ENCODE peak calls at places on chromosomes 4 and X, in five cellular contexts. N, G, S, Q and V are unnamed samples.

GRCh38 chr4:31518796-31519250 is 798.7 kb downstream of the PCDH7 start:
- DNase-seq in N (peak), G (no peak), S (no peak), Q (no peak), V (peak)

GRCh38 chr4:94419956-94420355 is 31.8 kb upstream of the PDLIM5 start:
- DNase-seq in N (peak), G (no peak), S (peak), Q (no peak), V (peak)

GRCh38 chr4:74174941-74175340 is 17.0 kb downstream of the MTHFD2L start:
- DNase-seq in N (no peak), G (no peak), S (no peak), Q (no peak), V (no peak)

GRCh38 chrX:42290608-42291007 is 367.3 kb upstream of the CASK start:
- DNase-seq in N (peak), G (no peak), S (no peak), Q (no peak), V (peak)

GRCh38 chrX:19906293-19906692 is 18.9 kb upstream of the SH3KBP1 start:
- DNase-seq in N (no peak), G (no peak), S (no peak), Q (no peak), V (no peak)

GRCh38 chr4:6472387-6473263 is at the start of gene PPP2R2C:
- DNase-seq in N (no peak), G (no peak), S (no peak), Q (peak), V (no peak)

GRCh38 chr4:2937146-2937857 is 25.9 kb downstream of the NOP14 start:
- DNase-seq in N (no peak), G (peak), S (no peak), Q (no peak), V (no peak)

GRCh38 chrX:149521438-149521837 is 16.3 kb upstream of the IDS start:
- DNase-seq in N (no peak), G (no peak), S (no peak), Q (no peak), V (no peak)

GRCh38 chrX:39645059-39645895 is 452.5 kb downstream of the BCOR start:
- DNase-seq in N (peak), G (peak), S (peak), Q (no peak), V (peak)

GRCh38 chrX:18291006-18291545 is 63.4 kb downstream of the SCML2 start:
- DNase-seq in N (peak), G (no peak), S (peak), Q (no peak), V (peak)

GRCh38 chr4:173508386-173509002 is 21.5 kb downstream of the HAND2 start:
- DNase-seq in N (no peak), G (peak), S (no peak), Q (no peak), V (no peak)

GRCh38 chrX:48064261-48064660 is 7.2 kb downstream of the ZNF630 start:
- DNase-seq in N (no peak), G (no peak), S (no peak), Q (no peak), V (no peak)

GRCh38 chr4:2507259-2507658 is 29.2 kb upstream of the FAM193A start:
- DNase-seq in N (no peak), G (no peak), S (no peak), Q (no peak), V (no peak)

GRCh38 chr4:25654971-25655963 is at the start of gene SLC34A2:
- DNase-seq in N (no peak), G (no peak), S (no peak), Q (no peak), V (no peak)

GRCh38 chr4:82201805-82202636 is 171.8 kb downstream of the HNRNPD start:
- DNase-seq in N (peak), G (no peak), S (peak), Q (no peak), V (peak)

GRCh38 chr4:82005153-82005552 is 368.6 kb downstream of the HNRNPD start:
- DNase-seq in N (no peak), G (no peak), S (no peak), Q (no peak), V (no peak)

GRCh38 chr4:93791570-93792195 is 36.9 kb upstream of the ATOH1 start:
- DNase-seq in N (peak), G (peak), S (peak), Q (peak), V (peak)

GRCh38 chr4:3770323-3771166 is 4.4 kb downstream of the ADRA2C start:
- DNase-seq in N (no peak), G (no peak), S (no peak), Q (no peak), V (no peak)

GRCh38 chr4:179755322-179755721 is 2313.1 kb upstream of the AGA start:
- DNase-seq in N (no peak), G (no peak), S (no peak), Q (no peak), V (no peak)

GRCh38 chr4:152719291-152719690 is 39.5 kb upstream of the TMEM154 start:
- DNase-seq in N (no peak), G (no peak), S (no peak), Q (no peak), V (no peak)

GRCh38 chr4:3041192-3042142 is 32.9 kb downstream of the HTT-AS start:
- DNase-seq in N (peak), G (peak), S (peak), Q (no peak), V (no peak)

GRCh38 chr4:8538703-8539567 is 41.3 kb upstream of the GPR78 start:
- DNase-seq in N (peak), G (no peak), S (peak), Q (peak), V (peak)

GRCh38 chr4:155473420-155474095 is 96.8 kb upstream of the MAP9 start:
- DNase-seq in N (no peak), G (no peak), S (no peak), Q (no peak), V (no peak)

GRCh38 chrX:12441376-12442128 is 303.3 kb downstream of the FRMPD4 start:
- DNase-seq in N (peak), G (no peak), S (peak), Q (no peak), V (peak)

GRCh38 chr4:28686618-28687017 is 1826.0 kb downstream of the STIM2 start:
- DNase-seq in N (peak), G (no peak), S (no peak), Q (peak), V (peak)

GRCh38 chr4:26034849-26035248 is 120.8 kb downstream of the SMIM20 start:
- DNase-seq in N (no peak), G (no peak), S (no peak), Q (no peak), V (no peak)

GRCh38 chr4:171484681-171485080 is 328.5 kb upstream of the GALNTL6 start:
- DNase-seq in N (no peak), G (no peak), S (no peak), Q (no peak), V (no peak)

GRCh38 chr4:37715889-37716402 is 29.8 kb upstream of the RELL1 start:
- DNase-seq in N (no peak), G (no peak), S (no peak), Q (no peak), V (peak)

GRCh38 chrX:49137492-49137891 is 14.0 kb upstream of the GPKOW start:
- DNase-seq in N (no peak), G (no peak), S (no peak), Q (no peak), V (peak)

GRCh38 chrX:45527834-45528233 is 327.2 kb upstream of the DIPK2B start:
- DNase-seq in N (peak), G (no peak), S (no peak), Q (no peak), V (no peak)

GRCh38 chrX:101708180-101708579 is 48.5 kb upstream of the ARMCX2 start:
- DNase-seq in N (peak), G (no peak), S (no peak), Q (no peak), V (no peak)

GRCh38 chr4:186858355-186858754 is 134.7 kb upstream of the FAT1 start:
- DNase-seq in N (no peak), G (no peak), S (no peak), Q (no peak), V (no peak)

GRCh38 chr4:164596927-164597326 is 157.0 kb upstream of the SMIM31 start:
- DNase-seq in N (no peak), G (no peak), S (no peak), Q (no peak), V (no peak)
- H3K4me3 ChIP-seq in N (no peak), G (no peak), S (no peak), Q (no peak), V (no peak)

GRCh38 chrX:21770631-21771321 is 12.9 kb upstream of the SMPX start:
- DNase-seq in N (no peak), G (no peak), S (no peak), Q (no peak), V (no peak)
- TF ChIP-seq CTCF in N (no peak), G (no peak), S (no peak), Q (no peak), V (no peak)

DNA sequence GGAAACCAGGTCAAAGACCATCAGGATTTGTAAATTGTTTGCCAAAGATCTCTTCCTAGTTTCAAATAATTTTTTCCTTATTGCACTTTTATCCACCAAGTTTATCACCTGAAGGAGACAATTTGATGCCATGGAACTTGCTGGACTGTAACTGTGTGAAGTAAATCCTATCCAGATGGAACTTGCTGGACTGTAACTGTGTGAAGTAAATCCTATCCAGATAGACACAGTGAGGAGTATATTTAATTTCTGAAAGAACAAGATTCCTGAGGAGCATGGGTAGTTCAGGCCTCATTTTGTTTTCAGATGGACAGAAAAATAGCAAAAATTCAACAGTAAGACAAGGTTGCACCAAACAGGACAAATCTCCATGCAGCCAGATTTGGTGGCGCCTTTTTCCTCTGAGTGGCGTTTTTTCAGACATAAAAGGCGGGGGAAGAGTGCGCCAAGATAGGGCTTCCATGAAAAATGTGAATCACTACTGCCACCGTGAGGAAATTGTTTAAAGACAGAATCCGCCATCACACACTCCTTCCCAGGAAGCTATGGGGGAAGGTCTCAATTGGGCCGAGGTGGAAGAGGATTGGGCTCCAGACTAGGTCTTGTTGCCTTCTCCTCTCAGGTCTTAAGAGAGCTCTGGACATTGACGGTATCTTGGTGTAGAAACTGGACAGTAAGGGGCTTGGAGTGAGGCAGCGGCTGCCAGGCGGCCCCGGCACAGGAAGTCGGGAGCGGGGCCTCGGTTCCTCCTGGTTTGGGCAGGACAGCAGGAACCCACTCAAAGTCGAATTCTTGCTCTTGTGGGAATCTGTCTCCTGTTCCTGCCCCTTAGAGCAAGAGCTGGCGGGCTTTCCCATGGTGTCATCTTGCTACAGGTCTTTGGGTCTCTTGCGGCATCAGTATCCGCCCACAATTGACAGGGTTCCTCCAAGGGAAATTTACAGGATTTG is 234.7 kb downstream of the OR13H1 start:
- DNase-seq in N (no peak), G (no peak), S (no peak), Q (peak), V (no peak)
- H3K4me3 ChIP-seq in N (no peak), G (no peak), S (no peak), Q (peak), V (no peak)

DNA sequence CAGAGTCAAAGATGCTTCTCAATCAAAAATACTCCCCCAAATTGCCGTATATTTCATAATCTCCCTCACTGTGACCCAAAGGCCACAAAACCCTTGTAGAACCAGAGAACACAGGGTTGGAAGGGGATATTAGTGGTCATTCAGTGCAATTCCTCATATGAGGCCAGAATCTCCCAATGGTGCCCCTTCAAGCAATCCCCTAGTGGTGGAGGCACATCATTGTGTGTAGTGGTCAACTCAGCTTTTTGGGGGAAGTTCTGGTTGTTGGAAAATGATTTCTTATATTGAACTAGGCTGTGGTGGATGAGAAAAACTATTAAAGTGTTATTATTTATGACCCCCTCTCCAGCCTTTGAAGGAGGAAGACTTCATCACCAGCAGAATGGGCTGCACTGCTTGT is 17.6 kb upstream of the BOD1L1 start:
- DNase-seq in N (no peak), G (no peak), S (no peak), Q (no peak), V (no peak)
- TF ChIP-seq CTCF in N (peak), G (no peak), S (no peak), Q (no peak), V (peak)

DNA sequence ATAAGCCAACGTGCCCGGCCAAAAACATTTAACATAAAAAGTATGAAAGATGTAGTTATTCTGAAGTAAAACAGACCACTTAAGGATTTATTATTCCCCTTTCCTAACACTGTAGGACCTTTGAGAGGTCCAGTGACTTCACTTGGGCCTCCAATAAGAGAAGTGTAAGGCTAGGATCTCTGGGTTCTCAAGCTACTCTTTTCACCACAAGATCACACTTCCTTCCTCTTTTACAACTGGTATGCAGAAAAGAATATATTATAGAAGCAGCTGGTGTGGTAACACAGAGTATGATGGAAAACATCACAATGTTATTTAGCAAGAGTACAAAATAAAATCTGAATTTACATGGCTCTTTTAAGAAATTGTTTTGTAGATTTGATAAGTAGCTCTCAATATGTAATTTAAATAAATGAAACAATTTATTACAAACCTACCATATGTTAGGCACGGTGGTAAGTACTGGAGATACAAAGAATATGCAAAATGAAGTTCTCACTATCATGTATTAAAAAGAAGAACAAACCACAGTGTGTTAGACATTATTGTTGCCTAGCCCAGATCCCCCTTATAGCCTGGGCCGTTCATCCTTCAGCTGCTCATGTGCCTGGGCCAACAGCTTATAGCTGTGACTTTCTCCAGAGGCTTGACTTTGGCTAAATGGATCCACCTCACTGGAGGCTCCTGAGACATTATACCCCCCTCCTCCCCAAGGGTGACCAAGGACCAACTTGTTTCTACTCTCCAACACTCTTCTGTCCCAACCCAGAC is 30.0 kb upstream of the CCNG2 start:
- DNase-seq in N (no peak), G (no peak), S (no peak), Q (no peak), V (no peak)
- H3K4me3 ChIP-seq in N (no peak), G (no peak), S (no peak), Q (no peak), V (no peak)

GRCh38 chr4:18138076-18138665 is 116.6 kb upstream of the LCORL start:
- DNase-seq in N (no peak), G (no peak), S (no peak), Q (no peak), V (no peak)
- TF ChIP-seq CTCF in N (no peak), G (no peak), S (no peak), Q (no peak), V (no peak)